ENCODE peak calls at places on chromosomes 2 and 18, in four cellular contexts. E is cardiac muscle cell, X is tibial artery, H is lower lobe of right lung. F is an unnamed sample.

GRCh38 chr18:54531402-54532065 is 59.5 kb upstream of the DYNAP start:
- DNase-seq in H (no peak), E (no peak), X (no peak), F (no peak)

GRCh38 chr2:105797298-105797819 is 52.6 kb downstream of the NCK2 start:
- DNase-seq in H (no peak), E (peak; percentile 79), X (peak; percentile 27), F (no peak)

GRCh38 chr2:106956879-106957278 is 70.9 kb upstream of the ST6GAL2 start:
- DNase-seq in X (no peak), E (peak; percentile 95), H (no peak), F (no peak)

GRCh38 chr18:79283341-79283879 is 112.3 kb upstream of the NFATC1 start:
- DNase-seq in X (no peak), E (no peak), H (no peak), F (no peak)

GRCh38 chr2:19120941-19121750 is 237.3 kb downstream of the OSR1 start:
- DNase-seq in X (no peak), E (peak; percentile 93), H (no peak), F (no peak)

GRCh38 chr2:152421521-152422367 is 86.8 kb downstream of the FMNL2 start:
- DNase-seq in X (peak; percentile 64), E (peak; percentile 97), H (no peak), F (no peak)

GRCh38 chr2:62216113-62216512 is 20.2 kb downstream of the B3GNT2 start:
- DNase-seq in X (no peak), H (no peak), E (no peak), F (no peak)

GRCh38 chr2:99981840-99982239 is 160.6 kb downstream of the AFF3 start:
- DNase-seq in H (no peak), E (no peak), X (no peak), F (no peak)

GRCh38 chr2:118983133-118983532 is 41.1 kb downstream of the MARCO start:
- DNase-seq in H (no peak), X (no peak), E (no peak), F (no peak)

GRCh38 chr2:200944467-200945394 is 18.7 kb downstream of the ORC2 start:
- DNase-seq in X (no peak), H (no peak), E (peak; percentile 84), F (no peak)

GRCh38 chr2:12504443-12504842 is 212.3 kb upstream of the TRIB2 start:
- DNase-seq in H (no peak), E (no peak), X (no peak), F (no peak)

GRCh38 chr2:101152195-101153076 is 1.3 kb upstream of the TBC1D8 start:
- DNase-seq in H (no peak), X (peak; percentile 42), E (peak; percentile 70), F (no peak)

GRCh38 chr2:16429431-16429830 is 236.2 kb downstream of the CYRIA start:
- DNase-seq in X (no peak), E (no peak), H (no peak), F (no peak)

GRCh38 chr2:9086465-9086864 is 83.0 kb upstream of the MBOAT2 start:
- DNase-seq in E (no peak), X (no peak), H (no peak), F (no peak)

GRCh38 chr2:137000790-137001189 is 235.4 kb downstream of the THSD7B start:
- DNase-seq in H (no peak), X (no peak), E (no peak), F (no peak)

GRCh38 chr2:53593891-53594585 is 173.6 kb upstream of the CHAC2 start:
- DNase-seq in E (peak; percentile 14), X (no peak), H (no peak), F (no peak)

GRCh38 chr2:8437949-8438400 is 243.9 kb upstream of the ID2 start:
- DNase-seq in H (no peak), X (no peak), E (no peak), F (no peak)

GRCh38 chr2:1664076-1664605 is 80.2 kb downstream of the PXDN start:
- DNase-seq in H (no peak), X (peak; percentile 8), E (no peak), F (no peak)

GRCh38 chr18:11178951-11179549 is 29.7 kb upstream of the PIEZO2 start:
- DNase-seq in E (peak; percentile 84), H (no peak), X (peak; percentile 90), F (no peak)

GRCh38 chr2:54897420-54898310 is 152.6 kb downstream of the RTN4 start:
- DNase-seq in X (no peak), H (no peak), E (no peak), F (no peak)

GRCh38 chr2:10126627-10127026 is 4.1 kb downstream of the RRM2 start:
- DNase-seq in X (no peak), E (peak; percentile 91), H (no peak), F (no peak)

GRCh38 chr2:10124538-10125045 is 2.1 kb downstream of the RRM2 start:
- DNase-seq in H (no peak), E (peak; percentile 85), X (no peak), F (no peak)

GRCh38 chr2:10128420-10128819 is 5.9 kb downstream of the RRM2 start:
- DNase-seq in X (no peak), H (no peak), E (no peak), F (no peak)

GRCh38 chr2:10123281-10123680 is 742 bp downstream of the RRM2 start:
- DNase-seq in E (no peak), H (no peak), X (no peak), F (no peak)

DNA sequence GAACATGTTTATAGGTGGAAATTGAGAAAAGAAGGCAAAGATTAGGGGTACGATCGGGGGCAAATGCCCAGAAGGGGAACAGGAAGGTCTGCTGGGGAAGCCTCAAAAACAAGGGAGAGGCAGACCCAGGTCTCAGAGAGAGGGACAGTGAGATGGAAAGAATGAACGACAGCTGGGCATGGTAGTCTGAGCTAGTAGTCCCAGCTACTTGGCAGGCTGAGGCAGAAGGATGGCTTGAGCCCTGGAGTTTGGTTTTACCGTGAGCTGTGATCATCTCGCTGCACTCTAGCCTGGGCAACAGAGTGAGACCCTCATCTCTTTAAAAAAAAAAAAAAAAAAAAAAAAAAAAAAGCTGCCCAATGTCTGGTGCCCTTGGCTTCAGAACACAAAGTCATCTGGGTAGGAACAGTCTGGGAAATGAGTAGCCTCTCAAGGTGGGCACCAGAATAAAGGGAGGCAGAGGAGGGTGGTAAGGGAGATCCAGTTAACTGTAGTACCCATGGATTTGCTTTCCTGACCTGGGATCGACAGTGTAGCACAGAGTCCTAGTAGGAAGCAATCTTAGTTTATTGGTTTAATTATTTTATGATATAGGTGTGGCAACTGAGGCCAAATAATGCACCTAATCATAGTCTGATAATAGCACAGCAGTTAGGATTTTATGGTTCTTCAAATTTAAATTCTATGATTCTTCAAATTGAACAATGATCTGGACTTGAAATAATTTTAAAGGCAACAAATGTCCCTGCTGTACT is 3.5 kb downstream of the RRM2 start:
- DNase-seq in H (no peak), X (no peak), E (no peak), F (no peak)
- H3K27ac ChIP-seq in H (no peak overlapping the region), X (no peak overlapping the region), E (no peak overlapping the region), F (no peak overlapping the region)

DNA sequence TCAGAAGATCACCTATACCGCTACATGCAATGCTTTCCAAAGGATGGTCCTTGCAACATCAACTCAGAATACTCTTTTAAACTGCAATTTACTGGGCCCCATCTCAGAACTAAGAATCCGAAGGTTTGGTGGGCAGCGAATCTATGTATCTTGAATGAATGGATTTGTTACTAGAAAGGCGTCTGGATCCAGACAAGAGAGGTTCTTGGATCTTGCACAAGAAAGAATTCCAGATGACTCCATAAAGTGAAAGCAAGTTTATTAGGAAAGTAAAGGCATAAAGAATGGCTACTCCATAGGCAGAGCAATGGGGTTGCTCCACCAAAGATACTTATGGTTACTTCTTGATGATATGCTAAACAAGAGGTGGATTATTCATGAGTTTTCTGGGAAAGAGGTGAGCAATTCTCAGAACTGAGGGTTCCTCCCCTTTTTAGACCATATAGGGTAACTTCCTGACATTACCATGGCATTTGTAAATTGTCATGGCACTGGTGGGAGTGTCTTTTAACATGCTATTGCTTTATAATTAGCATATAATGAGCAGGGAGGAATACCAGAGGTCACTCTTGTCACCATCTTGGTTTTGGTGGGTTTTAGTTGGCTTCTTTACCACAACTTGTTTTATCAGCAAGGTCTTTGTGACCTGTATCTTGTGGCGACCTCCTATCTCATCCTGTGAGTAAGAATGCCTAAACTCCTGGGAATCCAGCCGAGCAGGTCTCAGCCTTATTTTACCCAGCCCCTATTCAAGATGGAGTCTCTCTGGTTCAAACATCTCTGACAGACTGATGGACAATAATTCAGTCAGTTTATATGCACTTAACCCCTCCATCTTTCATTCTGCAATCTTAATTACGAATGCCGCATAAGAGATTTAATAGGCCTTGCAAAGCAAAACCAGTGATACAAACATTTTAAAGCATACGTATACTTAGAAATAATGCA is 7.5 kb upstream of the RMDN2 start:
- DNase-seq in H (no peak), X (no peak), E (no peak), F (no peak)
- H3K27ac ChIP-seq in H (peak overlapping the region; percentile 56), X (no peak overlapping the region), E (no peak overlapping the region), F (no peak overlapping the region)

GRCh38 chr2:39448169-39448502 is 11.1 kb upstream of the MAP4K3 start:
- DNase-seq in E (no peak), X (no peak), H (no peak), F (no peak)
- H3K27ac ChIP-seq in E (no peak overlapping the region), X (no peak overlapping the region), H (no peak overlapping the region), F (no peak overlapping the region)

DNA sequence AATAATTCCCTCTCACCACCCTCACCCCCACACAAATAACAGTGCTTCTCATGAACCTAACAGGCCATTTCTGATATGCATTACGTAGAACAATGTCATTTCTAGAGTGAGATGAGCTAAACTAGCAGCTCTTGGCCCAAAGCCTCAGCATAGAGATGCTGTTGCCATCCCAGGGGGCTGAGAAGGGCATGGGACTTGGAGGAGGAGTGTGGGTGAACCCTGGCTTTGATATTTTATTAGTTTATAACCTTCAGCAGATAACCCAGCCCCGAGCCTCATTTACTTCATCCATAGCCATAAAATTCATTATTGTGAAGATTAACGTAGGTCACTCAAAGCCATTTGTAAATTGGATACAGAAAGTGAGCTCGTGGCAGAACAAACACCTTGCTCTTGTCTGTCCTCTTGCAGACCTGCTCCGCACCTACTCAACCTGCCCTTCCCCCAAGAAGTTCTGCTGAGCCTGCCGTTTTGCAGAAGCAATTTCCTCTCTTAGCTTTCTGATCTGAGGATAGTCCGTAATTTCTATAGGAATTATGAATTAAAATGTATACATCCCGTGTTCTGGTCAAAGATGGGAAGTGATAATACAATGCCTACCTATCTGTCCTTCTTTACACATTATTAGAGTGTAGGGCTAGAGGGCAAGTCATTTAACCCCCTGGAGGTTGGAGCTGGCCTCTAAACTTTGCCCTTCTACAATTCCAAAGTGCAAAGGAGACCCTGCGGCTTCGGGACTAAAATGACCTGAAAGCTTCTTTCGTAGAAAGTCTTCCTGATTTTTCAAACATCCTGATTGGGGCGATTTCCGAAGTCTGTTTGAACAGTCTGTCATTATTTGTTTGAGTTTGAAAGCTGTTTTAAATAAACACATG is 187.4 kb downstream of the BCL2 start:
- DNase-seq in X (no peak), E (no peak), H (no peak), F (no peak)
- H3K27ac ChIP-seq in X (peak overlapping the region; percentile 71), E (no peak overlapping the region), H (no peak overlapping the region), F (no peak overlapping the region)

GRCh38 chr2:124804014-124804940 is 779.2 kb downstream of the CNTNAP5 start:
- DNase-seq in X (no peak), E (peak; percentile 68), H (no peak), F (no peak)
- H3K27ac ChIP-seq in X (no peak overlapping the region), E (peak overlapping the region; percentile 52), H (no peak overlapping the region), F (no peak overlapping the region)

DNA sequence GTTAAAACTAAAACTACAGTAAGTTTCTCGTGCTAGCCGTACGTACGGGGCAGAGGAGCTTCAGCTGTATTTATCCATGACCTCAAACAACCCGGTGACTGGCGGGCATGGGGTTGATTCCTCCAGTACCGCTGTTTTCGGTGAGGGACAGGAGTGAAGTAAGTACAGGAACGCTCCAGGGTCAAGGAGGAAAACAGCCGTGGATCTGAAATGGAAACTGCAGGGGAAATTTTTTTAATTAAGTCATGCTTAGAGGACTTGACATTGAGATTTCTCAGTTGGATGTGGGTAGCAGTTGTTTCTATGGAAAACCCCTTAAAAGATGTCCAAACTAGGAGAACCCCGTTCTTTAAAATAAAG is 1.2 kb downstream of the RAB12 start:
- DNase-seq in X (no peak), E (peak; percentile 35), H (no peak), F (no peak)
- H3K27ac ChIP-seq in X (peak overlapping the region; percentile 77), E (no peak overlapping the region), H (peak overlapping the region; percentile 79), F (peak overlapping the region; percentile 52)

GRCh38 chr2:207138573-207139297 is 27.0 kb downstream of the KLF7 start:
- DNase-seq in H (no peak), X (no peak), E (no peak), F (no peak)
- H3K27ac ChIP-seq in H (peak overlapping the region; percentile 85), X (peak overlapping the region; percentile 100), E (no peak overlapping the region), F (no peak overlapping the region)